ENCODE peak calls at places on chromosomes 3 and 15, in four cellular contexts. J is AG09309; L is choroid plexus epithelial cell; Y is CD8-positive, alpha-beta T cell. M is an unnamed sample.

GRCh38 chr3:11364181-11364580 is 92.0 kb downstream of the ATG7 start:
- DNase-seq in Y (no peak), J (peak), L (peak), M (no peak)

GRCh38 chr3:185225523-185225922 is 28.3 kb downstream of the EHHADH start:
- DNase-seq in Y (no peak), J (peak), L (peak), M (no peak)

GRCh38 chr15:80856809-80857377 is 77.7 kb downstream of the CEMIP start:
- DNase-seq in L (peak), J (no peak), Y (no peak), M (no peak)

GRCh38 chr3:23115171-23115877 is 87.8 kb upstream of the UBE2E2 start:
- DNase-seq in J (no peak), Y (no peak), L (no peak), M (no peak)

GRCh38 chr3:74447221-74447620 is 167.2 kb downstream of the CNTN3 start:
- DNase-seq in J (no peak), L (no peak), Y (no peak), M (no peak)

GRCh38 chr15:36400936-36401585 is 178.4 kb upstream of the CDIN1 start:
- DNase-seq in J (no peak), Y (no peak), L (peak), M (no peak)

GRCh38 chr3:127590282-127590592 is 296 bp downstream of the TPRA1 start:
- DNase-seq in Y (peak), L (no peak), J (no peak), M (no peak)

GRCh38 chr15:62624541-62625399 is 417.8 kb upstream of the TPM1 start:
- DNase-seq in Y (no peak), J (peak), L (peak), M (no peak)

GRCh38 chr3:61612211-61612995 is 51.0 kb downstream of the PTPRG start:
- DNase-seq in J (no peak), L (peak), Y (no peak), M (no peak)

GRCh38 chr3:179149239-179149887 is 1.2 kb downstream of the PIK3CA start:
- DNase-seq in J (no peak), Y (peak), L (peak), M (no peak)

GRCh38 chr3:120752865-120753264 is 10.3 kb downstream of the GTF2E1 start:
- DNase-seq in L (no peak), J (no peak), Y (no peak), M (no peak)

GRCh38 chr15:66679657-66680108 is 22.4 kb upstream of the SMAD6 start:
- DNase-seq in Y (no peak), L (peak), J (no peak), M (no peak)

GRCh38 chr3:25744477-25744876 is 38.8 kb downstream of the NGLY1 start:
- DNase-seq in Y (no peak), J (no peak), L (no peak), M (no peak)

GRCh38 chr3:105747056-105747455 is 121.8 kb downstream of the CBLB start:
- DNase-seq in Y (no peak), L (peak), J (peak), M (no peak)

GRCh38 chr3:11385329-11385728 is 113.1 kb downstream of the ATG7 start:
- DNase-seq in L (no peak), Y (no peak), J (no peak), M (no peak)

GRCh38 chr3:9955067-9955502 is 2.9 kb upstream of the PRRT3 start:
- DNase-seq in L (peak), Y (no peak), J (no peak), M (no peak)

GRCh38 chr15:31856581-31856980 is 173.7 kb upstream of the CHRNA7 start:
- DNase-seq in Y (no peak), J (no peak), L (no peak), M (no peak)

GRCh38 chr15:84840741-84841429 is 23.7 kb downstream of the ALPK3 start:
- DNase-seq in Y (no peak), J (peak), L (peak), M (no peak)

GRCh38 chr3:8937064-8938020 is 25.9 kb downstream of the RAD18 start:
- DNase-seq in Y (no peak), J (peak), L (peak), M (no peak)

GRCh38 chr15:92884813-92885461 is 15.2 kb upstream of the CHD2 start:
- DNase-seq in L (peak), Y (no peak), J (no peak), M (no peak)

GRCh38 chr15:41928637-41929620 is 35.1 kb upstream of the SPTBN5 start:
- DNase-seq in L (no peak), J (no peak), Y (no peak), M (no peak)

GRCh38 chr3:182698078-182698477 is 95.2 kb upstream of the ATP11B start:
- DNase-seq in J (no peak), L (no peak), Y (no peak), M (no peak)

GRCh38 chr3:82353281-82354171 is 592.1 kb upstream of the GBE1 start:
- DNase-seq in L (peak), J (no peak), Y (no peak), M (no peak)

GRCh38 chr3:178465260-178466180 is 70.7 kb upstream of the KCNMB2 start:
- DNase-seq in L (no peak), Y (no peak), J (no peak), M (no peak)

GRCh38 chr15:68684476-68684875 is 105.7 kb downstream of the CORO2B start:
- DNase-seq in Y (no peak), J (no peak), L (no peak), M (no peak)

GRCh38 chr3:195133462-195133861 is 137.5 kb downstream of the XXYLT1 start:
- DNase-seq in L (no peak), J (peak), Y (no peak), M (no peak)

GRCh38 chr15:47917881-47918280 is 200.6 kb downstream of the SEMA6D start:
- DNase-seq in J (no peak), Y (no peak), L (no peak), M (no peak)

GRCh38 chr3:171442184-171442583 is 18.0 kb downstream of the TNIK start:
- DNase-seq in L (peak), J (no peak), Y (no peak), M (no peak)

GRCh38 chr3:141959531-141959920 is 83.1 kb downstream of the ATP1B3 start:
- DNase-seq in L (no peak), Y (no peak), J (no peak), M (no peak)

GRCh38 chr15:89360294-89360971 is 25.8 kb upstream of the POLG start:
- DNase-seq in J (no peak), L (no peak), Y (no peak), M (no peak)

GRCh38 chr3:134030801-134031619 is 1.3 kb upstream of the SLCO2A1 start:
- DNase-seq in J (no peak), L (no peak), Y (no peak), M (no peak)

GRCh38 chr3:30644615-30645014 is 38.2 kb downstream of the TGFBR2 start:
- DNase-seq in Y (peak), J (peak), L (peak), M (no peak)

GRCh38 chr15:25829075-25829474 is 34.1 kb downstream of the ATP10A start:
- DNase-seq in Y (no peak), J (no peak), L (no peak), M (no peak)

GRCh38 chr3:16374047-16375019 is 109.3 kb downstream of the OXNAD1 start:
- DNase-seq in Y (no peak), L (no peak), J (no peak), M (no peak)

GRCh38 chr3:76321615-76322014 is 536.3 kb upstream of the ZNF717 start:
- DNase-seq in Y (no peak), L (no peak), J (no peak), M (no peak)

GRCh38 chr3:71726106-71726505 is 904 bp upstream of the EIF4E3 start:
- DNase-seq in Y (peak), L (no peak), J (no peak), M (no peak)

DNA sequence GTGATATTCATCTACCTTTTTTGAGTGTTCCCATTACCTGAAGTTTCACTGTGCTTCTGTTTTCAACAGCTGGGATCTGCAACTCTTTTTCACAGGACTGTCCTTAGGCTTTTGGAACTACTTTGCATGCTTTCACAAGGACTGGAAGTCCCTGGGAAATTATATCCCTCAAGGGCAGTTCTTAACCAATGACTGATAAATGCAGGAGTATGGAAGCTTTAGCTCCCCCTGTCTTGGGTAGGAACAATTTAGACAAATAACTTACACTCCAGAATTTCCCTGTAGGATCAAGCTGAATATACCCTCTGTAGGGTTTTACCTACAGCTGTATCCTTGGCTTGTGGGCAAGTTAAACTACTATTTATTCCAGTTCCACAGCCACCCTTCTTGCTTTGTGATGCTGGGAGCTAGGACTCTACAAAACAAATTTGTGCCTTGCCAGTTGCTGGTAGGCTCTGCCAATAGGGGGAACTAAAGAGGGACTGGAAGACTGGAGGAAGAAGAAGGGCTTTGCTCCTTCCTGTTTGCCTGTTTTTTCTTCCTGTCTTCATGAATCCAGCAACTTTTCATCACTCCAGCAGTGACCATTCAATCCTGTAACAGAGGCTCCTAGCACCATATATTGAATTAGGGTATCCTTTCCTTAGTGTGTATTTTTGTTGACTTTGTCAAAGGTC is 6.8 kb upstream of the ZNF280D start:
- DNase-seq in Y (no peak), J (no peak), L (no peak), M (no peak)
- TF ChIP-seq CTCF in Y (no peak), J (peak), L (peak), M (no peak)

GRCh38 chr3:52385157-52385556 is 59.7 kb downstream of the SEMA3G start:
- DNase-seq in L (peak), Y (no peak), J (no peak), M (peak)
- TF ChIP-seq CTCF in L (peak), Y (no peak), J (peak), M (peak)

DNA sequence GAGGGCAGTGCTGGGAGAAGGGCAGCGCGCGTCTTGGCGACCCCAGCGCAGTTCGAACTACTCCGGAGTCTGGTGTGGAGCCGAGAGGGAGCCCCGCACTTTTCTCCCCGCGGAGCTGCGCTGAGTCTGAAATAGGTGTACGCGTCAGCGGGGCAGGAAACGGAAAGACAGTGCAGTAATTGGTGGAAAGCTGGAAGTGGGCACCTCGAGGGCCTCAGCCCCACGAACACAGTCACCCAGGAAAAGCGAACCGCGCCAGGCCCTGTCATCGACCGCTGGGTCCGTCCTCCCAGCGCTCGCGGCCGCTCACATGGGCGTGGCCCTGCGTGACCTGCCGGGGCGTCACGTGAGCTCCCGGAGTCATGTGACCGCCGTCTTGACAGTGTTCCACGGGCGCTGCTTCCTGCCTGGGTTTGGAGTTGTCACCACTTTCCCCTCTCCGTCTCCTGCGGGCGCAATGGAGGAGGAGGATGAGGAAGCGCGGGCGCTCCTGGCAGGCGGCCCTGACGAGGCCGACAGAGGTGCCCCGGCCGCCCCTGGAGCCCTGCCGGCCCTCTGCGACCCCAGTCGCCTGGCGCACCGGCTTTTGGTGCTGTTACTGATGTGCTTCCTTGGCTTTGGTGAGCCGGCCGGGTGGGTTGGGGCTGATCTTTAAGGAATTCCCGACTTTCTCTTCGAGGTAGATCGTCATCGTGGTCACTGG is at the start of gene MFSD1:
- DNase-seq in L (peak), J (peak), Y (peak), M (peak)
- TF ChIP-seq CTCF in L (no peak), J (no peak), Y (no peak), M (no peak)

GRCh38 chr15:78070049-78070698 is 7.3 kb downstream of the TBC1D2B start:
- DNase-seq in J (no peak), L (no peak), Y (peak), M (no peak)

GRCh38 chr15:78071378-78071777 is 6.1 kb downstream of the TBC1D2B start:
- DNase-seq in L (no peak), Y (no peak), J (no peak), M (no peak)

GRCh38 chr15:78069630-78070029 is 7.9 kb downstream of the TBC1D2B start:
- DNase-seq in Y (no peak), L (no peak), J (no peak), M (no peak)

GRCh38 chr15:78067328-78068241 is 9.9 kb downstream of the TBC1D2B start:
- DNase-seq in L (no peak), J (no peak), Y (no peak), M (no peak)

GRCh38 chr15:78069052-78069414 is 8.5 kb downstream of the TBC1D2B start:
- DNase-seq in J (no peak), L (no peak), Y (no peak), M (no peak)
- TF ChIP-seq CTCF in J (no peak), L (no peak), Y (no peak), M (no peak)

GRCh38 chr3:36875397-36875796 is 69.5 kb downstream of the TRANK1 start:
- DNase-seq in J (no peak), Y (no peak), L (no peak), M (no peak)

GRCh38 chr3:36868614-36869436 is 76.0 kb downstream of the TRANK1 start:
- DNase-seq in Y (peak), J (peak), L (peak), M (peak)

GRCh38 chr3:36867810-36868209 is 77.0 kb downstream of the TRANK1 start:
- DNase-seq in Y (no peak), L (no peak), J (no peak), M (no peak)

GRCh38 chr3:36874351-36874874 is 70.4 kb downstream of the TRANK1 start:
- DNase-seq in L (peak), Y (no peak), J (no peak), M (no peak)

GRCh38 chr3:36871379-36872126 is 73.3 kb downstream of the TRANK1 start:
- DNase-seq in Y (no peak), J (no peak), L (no peak), M (no peak)
- TF ChIP-seq CTCF in Y (no peak), J (no peak), L (no peak), M (no peak)

M was measured in progenitor cell of endocrine pancreas.